ENCODE peak calls at places on chromosomes 5 and 9, in eight cellular contexts. A is fibroblast of lung, C is GM23248, Z is thoracic aorta, V is esophagus squamous epithelium, L is A549, T is lung, K is keratinocyte. Q is an unnamed sample.

GRCh38 chr9:78292716-78293497 is 4.0 kb upstream of the PSAT1 start:
- DNase-seq in T (no peak), Z (no peak), C (no peak), L (no peak), K (no peak), V (no peak), A (no peak), Q (no peak)

GRCh38 chr9:17789316-17789715 is 210.4 kb downstream of the SH3GL2 start:
- DNase-seq in Z (no peak), C (no peak), A (no peak), K (no peak), T (no peak), L (no peak), V (no peak), Q (no peak)

GRCh38 chr9:72872718-72873117 is 80.1 kb downstream of the ALDH1A1 start:
- DNase-seq in L (no peak), A (no peak), C (no peak), T (no peak), K (no peak), Z (no peak), V (no peak), Q (no peak)

GRCh38 chr9:93082841-93083411 is 13.1 kb upstream of the CARD19 start:
- DNase-seq in V (no peak), Z (no peak), C (no peak), K (no peak), T (no peak), L (no peak), A (no peak), Q (no peak)

GRCh38 chr9:116145036-116145435 is 8.6 kb upstream of the PAPPA start:
- DNase-seq in L (no peak), T (no peak), K (no peak), V (no peak), A (no peak), C (no peak), Z (no peak), Q (no peak)

GRCh38 chr9:114207034-114207815 is 51.9 kb downstream of the COL27A1 start:
- DNase-seq in C (peak; percentile 73), V (no peak), Z (peak; percentile 58), T (no peak), K (no peak), L (peak; percentile 11), A (peak; percentile 28), Q (peak; percentile 95)

GRCh38 chr5:58462154-58462553 is 2.3 kb upstream of the PLK2 start:
- DNase-seq in Z (no peak), V (no peak), K (peak; percentile 62), A (peak; percentile 45), L (peak; percentile 81), T (no peak), C (no peak), Q (peak; percentile 4)

GRCh38 chr9:136122425-136123383 is 4.0 kb upstream of the TMEM250 start:
- DNase-seq in V (no peak), T (peak; percentile 80), C (peak; percentile 74), Z (peak; percentile 31), A (peak; percentile 46), K (no peak), L (peak; percentile 59), Q (peak; percentile 99)

GRCh38 chr5:171418316-171418981 is 998 bp upstream of the FGF18 start:
- DNase-seq in T (peak; percentile 81), C (peak; percentile 94), A (peak; percentile 85), Z (peak; percentile 22), K (no peak), L (peak; percentile 85), V (peak; percentile 16), Q (peak; percentile 100)

GRCh38 chr9:137286980-137287383 is 9.5 kb downstream of the TOR4A start:
- DNase-seq in L (peak; percentile 88), T (no peak), Z (no peak), C (peak; percentile 66), V (no peak), K (no peak), A (peak; percentile 58), Q (peak; percentile 97)

GRCh38 chr5:160467555-160468418 is 46.1 kb downstream of the PTTG1 start:
- DNase-seq in L (peak; percentile 18), C (peak; percentile 67), V (peak; percentile 41), T (peak; percentile 78), A (peak; percentile 72), K (no peak), Z (no peak), Q (peak; percentile 75)

GRCh38 chr5:38618154-38618553 is 61.7 kb upstream of the LIFR start:
- DNase-seq in Z (no peak), V (no peak), L (no peak), T (no peak), K (no peak), A (no peak), C (no peak), Q (no peak)
- H3K4me3 ChIP-seq in Z (no peak overlapping the region), V (no peak overlapping the region), L (no peak overlapping the region), T (no peak overlapping the region), K (no peak overlapping the region), A (no peak overlapping the region), C (no peak overlapping the region), Q (no peak overlapping the region)

DNA sequence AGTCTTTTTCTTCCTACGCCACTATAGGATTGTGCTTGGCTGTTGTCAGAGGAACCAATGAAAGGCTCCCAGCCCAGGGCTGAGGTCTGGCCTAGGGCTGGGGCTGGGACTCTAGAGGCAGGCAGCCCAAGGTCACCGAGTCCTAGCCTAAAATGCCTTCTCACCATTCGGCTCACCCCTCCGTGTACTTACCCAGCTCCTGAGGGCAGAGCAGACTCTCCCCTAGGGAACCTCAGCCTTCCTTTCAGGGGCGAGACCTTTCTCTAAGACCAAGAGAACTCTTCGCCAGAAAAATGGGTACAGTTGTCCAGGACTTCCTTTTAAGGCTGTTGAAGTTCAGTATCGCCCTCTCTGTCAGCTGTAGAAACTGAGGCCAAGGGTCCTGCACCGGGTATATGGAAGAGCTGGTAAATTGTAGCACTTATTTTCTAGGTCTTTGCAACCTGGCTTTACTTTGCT is 1.7 kb upstream of the SPRY4 start:
- DNase-seq in V (no peak), C (no peak), K (no peak), T (no peak), A (peak; percentile 37), Z (no peak), L (no peak), Q (peak; percentile 42)
- H3K27ac ChIP-seq in V (peak overlapping the region; percentile 89), C (peak overlapping the region; percentile 91), K (peak overlapping the region; percentile 75), T (peak overlapping the region; percentile 94), A (peak overlapping the region; percentile 85), Z (peak overlapping the region; percentile 99), L (peak overlapping the region; percentile 100), Q (peak overlapping the region; percentile 59)

GRCh38 chr9:74681901-74682300 is 184.8 kb downstream of the RORB start:
- DNase-seq in T (no peak), Z (no peak), V (no peak), C (no peak), A (peak; percentile 30), L (no peak), K (no peak), Q (no peak)

GRCh38 chr9:74683322-74683721 is 186.2 kb downstream of the RORB start:
- DNase-seq in V (no peak), K (no peak), C (no peak), Z (no peak), L (no peak), A (no peak), T (no peak), Q (no peak)
- H3K4me1 ChIP-seq in V (no peaks in the 10 kb centered on the region), K (no peaks in the 10 kb centered on the region), C (no peaks in the 10 kb centered on the region), Z (no peaks in the 10 kb centered on the region), L (no peaks in the 10 kb centered on the region), A (no peaks in the 10 kb centered on the region), T (no peaks in the 10 kb centered on the region), Q (no peaks in the 10 kb centered on the region)

GRCh38 chr9:111970827-111971226 is 74.2 kb downstream of the UGCG start:
- DNase-seq in L (no peak), K (no peak), T (no peak), C (no peak), A (no peak), V (no peak), Z (no peak), Q (peak; percentile 76)
- H3K4me3 ChIP-seq in L (no peak overlapping the region), K (no peak overlapping the region), T (no peak overlapping the region), C (no peak overlapping the region), A (no peak overlapping the region), V (no peak overlapping the region), Z (no peak overlapping the region), Q (no peak overlapping the region)

GRCh38 chr5:373710-374602 is 52.4 kb downstream of the AHRR start:
- DNase-seq in A (peak; percentile 53), C (peak; percentile 93), V (no peak), K (no peak), T (peak; percentile 27), Z (no peak), L (no peak), Q (peak; percentile 99)
- H3K27ac ChIP-seq in A (peak overlapping the region; percentile 98), C (peak overlapping the region; percentile 72), V (peak overlapping the region; percentile 75), K (no peak overlapping the region), T (peak overlapping the region; percentile 65), Z (no peak overlapping the region), L (peak overlapping the region; percentile 95), Q (peak overlapping the region; percentile 100)

GRCh38 chr9:37923796-37924430 is 20.0 kb upstream of the SLC25A51 start:
- DNase-seq in K (no peak), Z (no peak), T (no peak), C (no peak), V (no peak), L (no peak), A (no peak), Q (no peak)
- H3K4me1 ChIP-seq in K (peaks cover 38% of the 10 kb centered on the region), Z (peaks cover 58% of the 10 kb centered on the region), T (no peaks in the 10 kb centered on the region), C (peaks cover 7% of the 10 kb centered on the region), V (peaks cover 31% of the 10 kb centered on the region), L (peaks cover 28% of the 10 kb centered on the region), A (peaks cover 3% of the 10 kb centered on the region), Q (peaks cover 6% of the 10 kb centered on the region)

GRCh38 chr9:2253814-2254550 is 238.8 kb downstream of the SMARCA2 start:
- DNase-seq in C (no peak), A (no peak), Z (no peak), V (no peak), K (no peak), L (no peak), T (no peak), Q (no peak)

GRCh38 chr9:2255128-2255527 is 240.0 kb downstream of the SMARCA2 start:
- DNase-seq in L (no peak), A (no peak), Z (no peak), V (no peak), K (no peak), T (no peak), C (no peak), Q (peak; percentile 18)

GRCh38 chr9:2261421-2262103 is 246.4 kb downstream of the SMARCA2 start:
- DNase-seq in V (no peak), L (no peak), T (no peak), K (no peak), C (no peak), A (no peak), Z (no peak), Q (no peak)

GRCh38 chr9:2260401-2261306 is 245.5 kb downstream of the SMARCA2 start:
- DNase-seq in V (no peak), C (peak; percentile 88), T (no peak), Z (no peak), L (peak; percentile 24), A (peak; percentile 47), K (no peak), Q (peak; percentile 61)

DNA sequence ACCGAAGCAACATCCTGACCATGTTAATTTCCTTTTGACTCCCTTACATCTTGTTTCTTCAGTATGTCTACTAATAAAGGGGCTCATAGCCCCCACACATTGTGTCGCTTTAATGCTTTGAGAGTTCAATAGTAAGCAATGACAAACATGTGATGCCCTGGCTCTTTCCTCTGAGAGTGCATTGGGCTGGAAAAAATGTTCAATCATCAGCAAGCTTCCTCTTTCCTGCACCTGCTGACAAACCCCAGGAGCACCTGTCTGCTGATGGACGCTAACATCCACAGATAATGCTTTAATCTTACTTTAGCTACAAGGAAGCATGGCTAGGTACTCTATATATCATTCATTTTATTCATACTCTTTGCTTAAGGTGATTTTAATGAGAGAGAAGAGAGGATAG is 242.4 kb downstream of the SMARCA2 start:
- DNase-seq in L (no peak), C (no peak), K (no peak), V (no peak), Z (no peak), A (no peak), T (no peak), Q (no peak)
- H3K4me3 ChIP-seq in L (no peak overlapping the region), C (no peak overlapping the region), K (no peak overlapping the region), V (no peak overlapping the region), Z (no peak overlapping the region), A (no peak overlapping the region), T (no peak overlapping the region), Q (no peak overlapping the region)

Q was measured in osteoblast.